ENCODE peak calls at places on chromosome 6, in eight cellular contexts. T is AG10803; I is activated effector memory CD4-positive, alpha-beta T cell treated with Interleukin-2 at 50 U/mL for 16 hours; B is stimulated activated CD8-positive, alpha-beta memory T cell treated with anti-CD3 and anti-CD28 coated beads, Interleukin-4, amount 100 ng/mL, for 4 hours; S is pancreas; Q is stimulated activated CD4-positive, alpha-beta T cell treated with anti-CD3 and anti-CD28 coated beads, Interleukin-4, amount 100 ng/mL, for 24 hours; H is HL-60; D is stromal cell of bone marrow. Z is an unnamed sample.

GRCh38 chr6:25239498-25239897 is 39.7 kb upstream of the CARMIL1 start:
- DNase-seq in T (no peak), I (no peak), B (no peak), S (no peak), Q (no peak), H (no peak), D (no peak), Z (no peak)

GRCh38 chr6:89506716-89507597 is 74.0 kb downstream of the ANKRD6 start:
- DNase-seq in T (no peak), I (no peak), B (no peak), S (no peak), Q (no peak), H (no peak), D (no peak), Z (no peak)

GRCh38 chr6:3628143-3628840 is 123.2 kb downstream of the PXDC1 start:
- DNase-seq in T (peak; percentile 8), I (no peak), B (no peak), S (peak; percentile 29), Q (no peak), H (no peak), D (no peak), Z (no peak)

GRCh38 chr6:100948381-100949133 is 67.4 kb upstream of the ASCC3 start:
- DNase-seq in T (peak; percentile 2), I (no peak), B (no peak), S (no peak), Q (no peak), H (no peak), D (no peak), Z (no peak)

GRCh38 chr6:164102701-164103100 is 688.2 kb downstream of the QKI start:
- DNase-seq in T (no peak), I (no peak), B (no peak), S (no peak), Q (no peak), H (no peak), D (no peak), Z (no peak)

GRCh38 chr6:3385660-3386151 is 71.1 kb downstream of the SLC22A23 start:
- DNase-seq in T (peak; percentile 86), I (no peak), B (no peak), S (no peak), Q (no peak), H (no peak), D (no peak), Z (no peak)

GRCh38 chr6:17469006-17469972 is 75.9 kb downstream of the CAP2 start:
- DNase-seq in T (peak; percentile 38), I (no peak), B (no peak), S (no peak), Q (no peak), H (no peak), D (no peak), Z (no peak)

GRCh38 chr6:142913511-142914047 is 31.4 kb downstream of the HIVEP2 start:
- DNase-seq in T (no peak), I (peak; percentile 55), B (peak; percentile 51), S (no peak), Q (peak; percentile 80), H (no peak), D (no peak), Z (peak; percentile 51)

Z was measured in central memory CD8-positive, alpha-beta T cell.